ENCODE peak calls at places on chromosome 16, in six cellular contexts. Z, O, A, B, G and X are unnamed samples.

GRCh38 chr16:23704772-23705516 is 8.1 kb downstream of the ERN2 start:
- DNase-seq in Z (no peak), O (no peak), A (no peak), B (no peak), G (no peak), X (no peak)

GRCh38 chr16:87432330-87432915 is 40.3 kb downstream of the MAP1LC3B start:
- DNase-seq in Z (no peak), O (no peak), A (no peak), B (no peak), G (no peak), X (no peak)

GRCh38 chr16:84617631-84618427 is at the start of gene COTL1:
- DNase-seq in Z (peak; percentile 98), O (peak; percentile 97), A (peak; percentile 88), B (peak; percentile 95), G (peak; percentile 90), X (peak; percentile 97)

GRCh38 chr16:49921106-49921505 is 65.2 kb upstream of the ZNF423 start:
- DNase-seq in Z (no peak), O (no peak), A (no peak), B (no peak), G (no peak), X (no peak)

GRCh38 chr16:11165349-11165748 is 90.7 kb downstream of the SOCS1 start:
- DNase-seq in Z (no peak), O (no peak), A (no peak), B (no peak), G (no peak), X (no peak)

GRCh38 chr16:83744521-83744981 is 63.2 kb upstream of the HSBP1 start:
- DNase-seq in Z (peak; percentile 18), O (peak; percentile 31), A (no peak), B (no peak), G (no peak), X (no peak)

GRCh38 chr16:22727285-22728166 is 86.4 kb upstream of the HS3ST2 start:
- DNase-seq in Z (no peak), O (no peak), A (no peak), B (no peak), G (no peak), X (no peak)

GRCh38 chr16:68739964-68740627 is 3.0 kb downstream of the CDH1 start:
- DNase-seq in Z (peak; percentile 61), O (no peak), A (peak; percentile 57), B (no peak), G (no peak), X (no peak)

GRCh38 chr16:9003763-9004162 is 40.1 kb upstream of the USP7 start:
- DNase-seq in Z (no peak), O (no peak), A (no peak), B (no peak), G (no peak), X (no peak)

GRCh38 chr16:54175552-54176375 is 110.8 kb downstream of the IRX3 start:
- DNase-seq in Z (peak; percentile 8), O (no peak), A (no peak), B (no peak), G (no peak), X (no peak)

GRCh38 chr16:46908540-46909372 is 24.6 kb downstream of the GPT2 start:
- DNase-seq in Z (peak; percentile 75), O (peak; percentile 45), A (peak; percentile 60), B (peak; percentile 71), G (peak; percentile 46), X (peak; percentile 30)

GRCh38 chr16:4676826-4677225 is 16.5 kb upstream of the NUDT16L1 start:
- DNase-seq in Z (no peak), O (no peak), A (no peak), B (no peak), G (no peak), X (no peak)

GRCh38 chr16:84970447-84971127 is 40.7 kb downstream of the ZDHHC7 start:
- DNase-seq in Z (peak; percentile 84), O (peak; percentile 63), A (peak; percentile 82), B (peak; percentile 72), G (peak; percentile 67), X (peak; percentile 64)

GRCh38 chr16:69384974-69385373 is 833 bp downstream of the TERF2 start:
- DNase-seq in Z (no peak), O (no peak), A (no peak), B (no peak), G (no peak), X (no peak)

GRCh38 chr16:24504467-24505345 is 34.7 kb upstream of the RBBP6 start:
- DNase-seq in Z (peak; percentile 75), O (peak; percentile 39), A (peak; percentile 65), B (peak; percentile 59), G (peak; percentile 26), X (peak; percentile 16)

GRCh38 chr16:4240624-4241023 is 1.3 kb downstream of the SRL start:
- DNase-seq in Z (no peak), O (no peak), A (no peak), B (no peak), G (no peak), X (no peak)

GRCh38 chr16:1146409-1146808 is 6.5 kb upstream of the CACNA1H start:
- DNase-seq in Z (no peak), O (no peak), A (peak; percentile 31), B (no peak), G (no peak), X (no peak)

GRCh38 chr16:59478806-59479205 is 744.7 kb upstream of the GOT2 start:
- DNase-seq in Z (peak; percentile 13), O (no peak), A (no peak), B (no peak), G (no peak), X (no peak)

GRCh38 chr16:19223235-19223847 is 55.3 kb downstream of the SYT17 start:
- DNase-seq in Z (peak; percentile 13), O (peak; percentile 7), A (no peak), B (no peak), G (no peak), X (no peak)
- TF ChIP-seq CTCF in Z (peak; percentile 54), O (peak; percentile 73), A (peak; percentile 62), B (peak; percentile 43), G (no peak), X (peak; percentile 58)

DNA sequence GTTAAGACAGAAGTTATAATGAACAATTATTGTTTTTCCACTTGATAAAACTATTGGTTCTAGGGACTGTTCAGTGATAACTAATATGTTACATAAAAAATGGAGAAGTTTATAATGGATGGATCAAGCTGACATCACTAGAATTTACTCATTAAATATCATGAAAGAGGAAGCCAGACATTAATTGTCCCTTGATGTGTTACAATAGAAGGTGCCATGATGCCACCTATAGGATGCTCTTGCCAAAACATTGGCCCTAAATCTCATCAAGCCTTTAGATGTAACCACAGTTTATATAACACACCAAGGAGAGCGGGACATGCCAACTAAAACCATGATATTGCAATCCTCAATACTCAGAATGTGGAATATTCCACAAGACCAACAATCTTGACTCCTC is 147.9 kb upstream of the MON1B start:
- DNase-seq in Z (peak; percentile 46), O (peak; percentile 5), A (peak; percentile 14), B (peak; percentile 6), G (no peak), X (no peak)
- TF ChIP-seq CTCF in Z (peak; percentile 36), O (peak; percentile 27), A (peak; percentile 74), B (no peak), G (no peak), X (peak; percentile 42)

GRCh38 chr16:71214771-71215381 is 15.6 kb downstream of the HYDIN start:
- DNase-seq in Z (peak; percentile 5), O (no peak), A (no peak), B (peak; percentile 22), G (no peak), X (no peak)
- TF ChIP-seq CTCF in Z (no peak), O (no peak), A (peak; percentile 19), B (no peak), G (no peak), X (no peak)

DNA sequence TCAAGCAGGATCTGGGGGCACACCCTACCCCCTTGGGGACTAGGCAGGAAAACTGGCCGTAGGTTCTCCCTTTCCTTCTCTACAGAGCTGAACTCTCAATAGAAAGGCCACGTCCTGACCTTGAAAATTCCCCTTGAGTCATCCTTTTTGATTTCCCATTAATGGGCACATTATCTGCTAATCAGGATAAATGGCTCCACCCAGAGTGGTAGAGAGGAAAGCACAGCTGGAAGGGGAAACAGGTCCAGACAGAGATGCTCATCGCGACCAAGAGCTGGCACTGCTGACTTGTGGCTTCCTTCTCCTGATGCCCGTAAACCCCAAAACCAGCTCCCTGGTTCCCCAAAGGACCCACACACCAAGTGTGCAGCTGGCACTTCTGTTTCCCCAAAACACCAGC is 206.5 kb upstream of the CDH5 start:
- DNase-seq in Z (peak; percentile 7), O (no peak), A (no peak), B (peak; percentile 16), G (no peak), X (no peak)
- TF ChIP-seq CTCF in Z (no peak), O (peak; percentile 33), A (no peak), B (no peak), G (no peak), X (peak; percentile 18)

GRCh38 chr16:12215302-12216105 is 239.0 kb downstream of the SNX29 start:
- DNase-seq in Z (no peak), O (no peak), A (no peak), B (no peak), G (no peak), X (no peak)
- TF ChIP-seq CTCF in Z (peak; percentile 19), O (peak; percentile 56), A (no peak), B (no peak), G (no peak), X (peak; percentile 52)

DNA sequence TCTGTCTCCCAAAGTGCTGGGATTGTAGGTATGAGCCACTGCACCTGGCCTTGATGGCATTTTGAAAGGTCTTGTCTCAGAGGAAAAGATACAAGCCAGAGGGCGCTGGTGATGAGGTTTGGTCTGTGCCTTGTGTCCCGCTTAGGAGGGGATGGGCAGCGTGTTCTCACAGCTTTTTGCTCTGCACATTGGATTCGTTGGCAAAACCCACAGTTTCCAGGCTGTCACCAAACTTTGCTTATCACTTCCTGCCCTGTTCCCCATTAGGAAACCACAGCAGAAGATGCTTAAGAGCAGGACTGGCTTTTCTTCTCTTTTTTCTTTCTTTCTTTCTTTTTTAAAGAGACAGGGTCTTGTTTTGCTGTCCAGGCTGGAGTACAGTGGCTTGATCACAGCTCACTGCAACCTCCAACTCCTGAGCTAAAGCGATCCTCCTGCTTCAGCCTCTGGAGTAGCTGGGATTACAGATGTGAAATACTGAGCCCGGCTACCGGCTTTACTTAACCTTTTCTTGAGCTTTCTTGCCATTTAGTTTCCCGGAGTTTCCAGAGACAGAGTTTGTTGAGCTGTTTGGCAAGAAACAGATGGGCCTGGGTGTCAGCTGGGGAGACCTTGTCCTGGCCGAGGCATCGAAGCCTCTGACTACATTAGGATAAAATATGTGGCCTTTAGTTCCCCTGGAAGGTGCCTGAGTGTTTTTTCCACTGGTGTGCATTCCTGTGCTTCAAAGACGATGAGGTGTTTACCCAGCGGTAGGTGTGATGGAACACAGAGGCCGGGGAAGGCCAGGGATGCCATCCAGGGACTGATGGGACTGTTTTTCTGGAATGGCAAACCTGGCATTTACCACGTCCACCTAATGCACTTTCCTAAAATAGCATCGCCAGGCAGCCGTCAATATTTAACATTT is 112.9 kb downstream of the ABCC1 start:
- DNase-seq in Z (no peak), O (no peak), A (no peak), B (no peak), G (no peak), X (no peak)
- TF ChIP-seq CTCF in Z (no peak), O (peak; percentile 21), A (no peak), B (no peak), G (no peak), X (no peak)